ENCODE peak calls at places on chromosomes 3 and 15, in eight cellular contexts. C is HuH-7; O is astrocyte of the spinal cord; K is left cardiac atrium; V is stimulated activated CD4-positive, alpha-beta T cell treated with anti-CD3 and anti-CD28 coated beads, Interleukin-2, amount 100 ng/mL, for 48 hours; Z is COR-L47; A is EL; R is neural crest cell. H is an unnamed sample.
A peak's percentile ranks its signal among the peaks of the same experiment; 100 is the strongest.

GRCh38 chr15:73865379-73865778 is 8.0 kb upstream of the TBC1D21 start:
- DNase-seq in C (no peak), O (no peak), K (no peak), V (no peak), Z (no peak), A (no peak), R (no peak), H (no peak)

GRCh38 chr3:191997579-191998268 is 536.8 kb downstream of the PYDC2 start:
- DNase-seq in C (no peak), O (no peak), K (no peak), V (no peak), Z (no peak), A (no peak), R (no peak), H (no peak)

GRCh38 chr3:7333125-7333524 is 472.2 kb downstream of the GRM7 start:
- DNase-seq in C (no peak), O (no peak), K (no peak), V (no peak), Z (no peak), A (no peak), R (no peak), H (no peak)

GRCh38 chr15:98111806-98112205 is 151.3 kb downstream of the ARRDC4 start:
- DNase-seq in C (no peak), O (no peak), K (no peak), V (no peak), Z (no peak), A (no peak), R (no peak), H (no peak)

GRCh38 chr3:170440346-170440745 is 21.7 kb downstream of the CLDN11 start:
- DNase-seq in C (no peak), O (no peak), K (no peak), V (no peak), Z (no peak), A (peak; percentile 64), R (no peak), H (no peak)

GRCh38 chr3:17602126-17602525 is 140.3 kb downstream of the TBC1D5 start:
- DNase-seq in C (no peak), O (no peak), K (no peak), V (no peak), Z (no peak), A (peak; percentile 31), R (no peak), H (no peak)

GRCh38 chr3:135216659-135217058 is 421.6 kb downstream of the EPHB1 start:
- DNase-seq in C (no peak), O (no peak), K (no peak), V (no peak), Z (no peak), A (no peak), R (no peak), H (no peak)

GRCh38 chr15:83747050-83747717 is 93.3 kb downstream of the ADAMTSL3 start:
- DNase-seq in C (no peak), O (no peak), K (no peak), V (no peak), Z (no peak), A (no peak), R (no peak), H (no peak)

GRCh38 chr3:57126244-57126643 is 38.9 kb downstream of the IL17RD start:
- DNase-seq in C (no peak), O (no peak), K (no peak), V (no peak), Z (no peak), A (no peak), R (no peak), H (no peak)

GRCh38 chr15:83198476-83198875 is 9.1 kb downstream of the HDGFL3 start:
- DNase-seq in C (no peak), O (no peak), K (no peak), V (no peak), Z (no peak), A (no peak), R (no peak), H (no peak)

GRCh38 chr15:40108061-40108854 is 421 bp downstream of the BMF start:
- DNase-seq in C (peak; percentile 50), O (peak; percentile 37), K (peak; percentile 64), V (no peak), Z (no peak), A (peak; percentile 50), R (no peak), H (peak; percentile 18)

GRCh38 chr3:158509891-158510290 is 61.1 kb upstream of the MLF1 start:
- DNase-seq in C (no peak), O (no peak), K (no peak), V (no peak), Z (no peak), A (no peak), R (no peak), H (no peak)

GRCh38 chr3:16279417-16279816 is 14.4 kb downstream of the OXNAD1 start:
- DNase-seq in C (no peak), O (no peak), K (no peak), V (no peak), Z (no peak), A (no peak), R (no peak), H (no peak)

GRCh38 chr3:11362600-11362999 is 90.4 kb downstream of the ATG7 start:
- DNase-seq in C (no peak), O (no peak), K (no peak), V (no peak), Z (no peak), A (peak; percentile 21), R (no peak), H (no peak)

GRCh38 chr3:44966795-44967278 is 9.1 kb downstream of the ZDHHC3 start:
- DNase-seq in C (no peak), O (no peak), K (no peak), V (no peak), Z (no peak), A (no peak), R (no peak), H (no peak)

GRCh38 chr15:100098705-100099104 is 243.1 kb downstream of the ADAMTS17 start:
- DNase-seq in C (no peak), O (no peak), K (no peak), V (no peak), Z (no peak), A (no peak), R (no peak), H (no peak)

GRCh38 chr3:123111640-123112039 is 44.8 kb downstream of the PDIA5 start:
- DNase-seq in C (no peak), O (no peak), K (no peak), V (no peak), Z (no peak), A (no peak), R (no peak), H (no peak)

GRCh38 chr3:150133293-150133692 is 162.6 kb upstream of the PFN2 start:
- DNase-seq in C (no peak), O (no peak), K (no peak), V (no peak), Z (no peak), A (no peak), R (no peak), H (no peak)

GRCh38 chr3:28791713-28792255 is 443.2 kb upstream of the AZI2 start:
- DNase-seq in C (no peak), O (peak; percentile 48), K (no peak), V (no peak), Z (peak; percentile 31), A (peak; percentile 3), R (no peak), H (no peak)

GRCh38 chr15:91472316-91472756 is 372.3 kb downstream of the SV2B start:
- DNase-seq in C (no peak), O (no peak), K (no peak), V (no peak), Z (no peak), A (no peak), R (no peak), H (no peak)

GRCh38 chr15:58295637-58296036 is 136.2 kb upstream of the LIPC start:
- DNase-seq in C (no peak), O (no peak), K (no peak), V (no peak), Z (no peak), A (no peak), R (no peak), H (no peak)

GRCh38 chr3:45026957-45027356 is 854 bp downstream of the CLEC3B start:
- DNase-seq in C (no peak), O (peak; percentile 71), K (peak; percentile 88), V (no peak), Z (no peak), A (peak; percentile 81), R (no peak), H (no peak)

GRCh38 chr3:4995500-4996053 is 16.3 kb downstream of the BHLHE40 start:
- DNase-seq in C (no peak), O (peak; percentile 82), K (no peak), V (no peak), Z (no peak), A (peak; percentile 87), R (no peak), H (no peak)

GRCh38 chr15:78415284-78415683 is 22.7 kb upstream of the IREB2 start:
- DNase-seq in C (peak; percentile 52), O (peak; percentile 22), K (no peak), V (no peak), Z (peak; percentile 86), A (peak; percentile 27), R (no peak), H (peak; percentile 75)

GRCh38 chr3:169526246-169526645 is 137.3 kb downstream of the MECOM start:
- DNase-seq in C (no peak), O (peak; percentile 12), K (no peak), V (no peak), Z (no peak), A (no peak), R (no peak), H (no peak)

GRCh38 chr3:143123353-143123974 is 3.9 kb downstream of the CHST2 start:
- DNase-seq in C (no peak), O (no peak), K (no peak), V (no peak), Z (no peak), A (no peak), R (no peak), H (no peak)

GRCh38 chr15:101810905-101811304 is 1.1 kb upstream of the OR4F15 start:
- DNase-seq in C (peak; percentile 19), O (no peak), K (no peak), V (no peak), Z (no peak), A (no peak), R (no peak), H (no peak)

GRCh38 chr15:40941078-40941527 is 12.0 kb downstream of the DLL4 start:
- DNase-seq in C (no peak), O (no peak), K (no peak), V (no peak), Z (no peak), A (no peak), R (no peak), H (no peak)

GRCh38 chr15:74889882-74890768 is at the start of gene MPI:
- DNase-seq in C (peak; percentile 97), O (peak; percentile 80), K (peak; percentile 91), V (peak; percentile 81), Z (peak; percentile 76), A (peak; percentile 85), R (peak; percentile 81), H (peak; percentile 34)

GRCh38 chr3:59235221-59236012 is 185.6 kb upstream of the CFAP20DC start:
- DNase-seq in C (no peak), O (no peak), K (no peak), V (peak; percentile 3), Z (no peak), A (no peak), R (no peak), H (no peak)

GRCh38 chr3:101926594-101927105 is 77.3 kb downstream of the NFKBIZ start:
- DNase-seq in C (no peak), O (peak; percentile 61), K (no peak), V (no peak), Z (peak; percentile 41), A (peak; percentile 47), R (no peak), H (peak; percentile 38)

GRCh38 chr3:165519687-165520086 is 317.5 kb downstream of the BCHE start:
- DNase-seq in C (no peak), O (no peak), K (no peak), V (no peak), Z (no peak), A (no peak), R (no peak), H (no peak)

GRCh38 chr3:14133876-14134275 is 9.0 kb downstream of the TMEM43 start:
- DNase-seq in C (no peak), O (no peak), K (no peak), V (no peak), Z (no peak), A (peak; percentile 34), R (no peak), H (no peak)